ENCODE peak calls at places on chromosomes 6 and 20, in six cellular contexts. One of them, this sample, is unnamed.

GRCh38 chr6:82022614-82023102 is 224.9 kb downstream of the IBTK start:
- DNase-seq in mucosa of descending colon: no peak
- DNase-seq in heart left ventricle: no peak
- DNase-seq in PC-3: peak; percentile 85
- DNase-seq in upper lobe of left lung: no peak
- DNase-seq in fibroblast of lung: peak; percentile 84
- DNase-seq in this sample: no peak

GRCh38 chr6:54060286-54060685 is 51.0 kb upstream of the MLIP start:
- DNase-seq in upper lobe of left lung: no peak
- DNase-seq in PC-3: no peak
- DNase-seq in mucosa of descending colon: no peak
- DNase-seq in fibroblast of lung: peak; percentile 64
- DNase-seq in heart left ventricle: no peak
- DNase-seq in this sample: no peak

GRCh38 chr20:7308163-7308562 is 540.7 kb downstream of the BMP2 start:
- DNase-seq in mucosa of descending colon: no peak
- DNase-seq in upper lobe of left lung: no peak
- DNase-seq in fibroblast of lung: no peak
- DNase-seq in heart left ventricle: no peak
- DNase-seq in PC-3: peak; percentile 36
- DNase-seq in this sample: no peak

GRCh38 chr20:4026093-4026601 is 10.8 kb upstream of the RNF24 start:
- DNase-seq in PC-3: peak; percentile 75
- DNase-seq in mucosa of descending colon: no peak
- DNase-seq in heart left ventricle: no peak
- DNase-seq in fibroblast of lung: peak; percentile 84
- DNase-seq in upper lobe of left lung: no peak
- DNase-seq in this sample: peak; percentile 52

GRCh38 chr20:47719625-47720024 is 65.7 kb downstream of the SULF2 start:
- DNase-seq in fibroblast of lung: peak; percentile 68
- DNase-seq in upper lobe of left lung: no peak
- DNase-seq in mucosa of descending colon: no peak
- DNase-seq in heart left ventricle: no peak
- DNase-seq in PC-3: no peak
- DNase-seq in this sample: no peak

GRCh38 chr6:43886067-43886461 is 116.1 kb downstream of the VEGFA start:
- DNase-seq in PC-3: no peak
- DNase-seq in heart left ventricle: no peak
- DNase-seq in mucosa of descending colon: no peak
- DNase-seq in fibroblast of lung: no peak
- DNase-seq in upper lobe of left lung: no peak
- DNase-seq in this sample: no peak

GRCh38 chr6:147213772-147214171 is 9.6 kb downstream of the STXBP5 start:
- DNase-seq in PC-3: no peak
- DNase-seq in mucosa of descending colon: no peak
- DNase-seq in heart left ventricle: no peak
- DNase-seq in upper lobe of left lung: no peak
- DNase-seq in fibroblast of lung: no peak
- DNase-seq in this sample: no peak

GRCh38 chr20:59752704-59753460 is 148.5 kb downstream of the PHACTR3 start:
- DNase-seq in upper lobe of left lung: no peak
- DNase-seq in heart left ventricle: peak; percentile 68
- DNase-seq in PC-3: no peak
- DNase-seq in mucosa of descending colon: no peak
- DNase-seq in fibroblast of lung: no peak
- DNase-seq in this sample: no peak

GRCh38 chr6:169701953-169702639 is at the start of the genes C6orf120 and WDR27:
- DNase-seq in upper lobe of left lung: peak; percentile 97
- DNase-seq in fibroblast of lung: peak; percentile 95
- DNase-seq in PC-3: peak; percentile 93
- DNase-seq in heart left ventricle: peak; percentile 97
- DNase-seq in mucosa of descending colon: peak; percentile 98
- DNase-seq in this sample: peak; percentile 69

GRCh38 chr20:46883847-46884246 is 10.8 kb upstream of the EYA2 start:
- DNase-seq in PC-3: no peak
- DNase-seq in fibroblast of lung: peak; percentile 3
- DNase-seq in heart left ventricle: no peak
- DNase-seq in upper lobe of left lung: no peak
- DNase-seq in mucosa of descending colon: no peak
- DNase-seq in this sample: no peak

GRCh38 chr20:44022464-44022863 is 107.8 kb downstream of the TOX2 start:
- DNase-seq in heart left ventricle: no peak
- DNase-seq in fibroblast of lung: no peak
- DNase-seq in upper lobe of left lung: no peak
- DNase-seq in PC-3: no peak
- DNase-seq in mucosa of descending colon: no peak
- DNase-seq in this sample: no peak

GRCh38 chr20:43925786-43926185 is 11.1 kb downstream of the TOX2 start:
- DNase-seq in PC-3: peak; percentile 52
- DNase-seq in fibroblast of lung: peak; percentile 59
- DNase-seq in mucosa of descending colon: peak; percentile 62
- DNase-seq in heart left ventricle: no peak
- DNase-seq in upper lobe of left lung: no peak
- DNase-seq in this sample: no peak

GRCh38 chr20:41058007-41058673 is 29.5 kb downstream of the TOP1 start:
- DNase-seq in mucosa of descending colon: no peak
- DNase-seq in PC-3: peak; percentile 92
- DNase-seq in heart left ventricle: no peak
- DNase-seq in fibroblast of lung: peak; percentile 90
- DNase-seq in upper lobe of left lung: peak; percentile 51
- DNase-seq in this sample: peak; percentile 57

GRCh38 chr6:5851261-5851757 is 155.4 kb downstream of the NRN1 start:
- DNase-seq in PC-3: no peak
- DNase-seq in upper lobe of left lung: peak; percentile 78
- DNase-seq in heart left ventricle: peak; percentile 62
- DNase-seq in mucosa of descending colon: peak; percentile 78
- DNase-seq in fibroblast of lung: peak; percentile 39
- DNase-seq in this sample: no peak

GRCh38 chr6:90072501-90072900 is 178.2 kb downstream of the GJA10 start:
- DNase-seq in heart left ventricle: no peak
- DNase-seq in upper lobe of left lung: no peak
- DNase-seq in mucosa of descending colon: no peak
- DNase-seq in PC-3: no peak
- DNase-seq in fibroblast of lung: no peak
- DNase-seq in this sample: no peak

GRCh38 chr20:17696287-17696686 is 3.5 kb upstream of the BANF2 start:
- DNase-seq in fibroblast of lung: no peak
- DNase-seq in upper lobe of left lung: no peak
- DNase-seq in mucosa of descending colon: no peak
- DNase-seq in heart left ventricle: no peak
- DNase-seq in PC-3: no peak
- DNase-seq in this sample: no peak

GRCh38 chr6:21190701-21191588 is 402.6 kb upstream of the SOX4 start:
- DNase-seq in upper lobe of left lung: no peak
- DNase-seq in mucosa of descending colon: no peak
- DNase-seq in fibroblast of lung: no peak
- DNase-seq in PC-3: no peak
- DNase-seq in heart left ventricle: no peak
- DNase-seq in this sample: no peak

GRCh38 chr6:6277418-6277817 is 43.0 kb downstream of the F13A1 start:
- DNase-seq in upper lobe of left lung: no peak
- DNase-seq in fibroblast of lung: peak; percentile 2
- DNase-seq in heart left ventricle: no peak
- DNase-seq in mucosa of descending colon: no peak
- DNase-seq in PC-3: peak; percentile 17
- DNase-seq in this sample: no peak

GRCh38 chr6:30610065-30610464 is 7.0 kb downstream of the PPP1R10 start:
- DNase-seq in fibroblast of lung: no peak
- DNase-seq in PC-3: no peak
- DNase-seq in heart left ventricle: no peak
- DNase-seq in upper lobe of left lung: no peak
- DNase-seq in mucosa of descending colon: no peak
- DNase-seq in this sample: no peak

GRCh38 chr6:30612687-30613248 is 4.3 kb downstream of the PPP1R10 start:
- DNase-seq in upper lobe of left lung: peak; percentile 46
- DNase-seq in heart left ventricle: no peak
- DNase-seq in mucosa of descending colon: no peak
- DNase-seq in fibroblast of lung: peak; percentile 89
- DNase-seq in PC-3: peak; percentile 37
- DNase-seq in this sample: no peak

GRCh38 chr6:30612213-30612612 is 4.8 kb downstream of the PPP1R10 start:
- DNase-seq in upper lobe of left lung: no peak
- DNase-seq in heart left ventricle: no peak
- DNase-seq in PC-3: peak; percentile 45
- DNase-seq in fibroblast of lung: peak; percentile 29
- DNase-seq in mucosa of descending colon: no peak
- DNase-seq in this sample: no peak

GRCh38 chr6:30611856-30612194 is 5.2 kb downstream of the PPP1R10 start:
- DNase-seq in mucosa of descending colon: no peak
- DNase-seq in fibroblast of lung: no peak
- DNase-seq in upper lobe of left lung: no peak
- DNase-seq in PC-3: no peak
- DNase-seq in heart left ventricle: no peak
- DNase-seq in this sample: no peak

DNA sequence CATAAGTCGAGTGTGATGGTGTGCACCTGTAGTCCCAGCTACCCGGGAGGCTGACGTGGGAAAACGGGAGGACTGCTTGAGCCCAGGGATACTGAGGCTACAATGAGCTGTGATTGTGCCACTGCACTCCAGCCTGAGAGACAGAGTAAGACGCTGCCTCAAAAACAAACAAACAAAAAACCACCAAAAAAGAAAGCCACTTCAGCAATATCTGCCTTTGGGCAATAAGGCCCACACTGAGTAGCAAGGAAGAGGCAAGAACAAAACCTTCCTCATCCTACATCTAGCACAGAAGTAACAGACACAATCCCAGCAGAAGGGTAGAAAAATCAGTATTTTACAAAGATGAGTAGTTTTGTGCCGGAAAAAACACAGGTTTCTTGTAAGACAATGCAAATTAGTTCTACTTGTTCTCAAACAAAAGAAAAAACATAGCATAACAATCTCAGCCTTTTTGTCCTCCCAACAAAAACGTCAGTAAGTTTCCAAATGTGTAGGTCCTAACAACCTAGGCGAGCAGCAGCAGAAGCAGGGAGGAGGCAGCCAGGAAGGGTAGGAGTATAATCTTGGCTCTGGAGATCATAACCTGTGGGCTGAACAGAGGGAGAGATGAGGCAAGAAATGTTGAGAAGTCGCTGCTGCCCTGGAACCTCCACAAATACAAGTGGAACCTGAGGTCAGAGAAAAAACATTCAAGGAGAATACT is 5.7 kb downstream of the PPP1R10 start:
- DNase-seq in heart left ventricle: no peak
- DNase-seq in fibroblast of lung: peak; percentile 18
- DNase-seq in mucosa of descending colon: no peak
- DNase-seq in upper lobe of left lung: no peak
- DNase-seq in PC-3: no peak
- DNase-seq in this sample: no peak
- H3K36me3 ChIP-seq in heart left ventricle: peaks cover 49% of the 10 kb centered on the region
- H3K36me3 ChIP-seq in fibroblast of lung: peaks cover 6% of the 10 kb centered on the region
- H3K36me3 ChIP-seq in mucosa of descending colon: no peaks in the 10 kb centered on the region
- H3K36me3 ChIP-seq in upper lobe of left lung: peaks cover 32% of the 10 kb centered on the region
- H3K36me3 ChIP-seq in PC-3: peaks cover 44% of the 10 kb centered on the region
- H3K36me3 ChIP-seq in this sample: peaks cover 14% of the 10 kb centered on the region

GRCh38 chr6:167046861-167047495 is 47.8 kb downstream of the CEP43 start:
- DNase-seq in mucosa of descending colon: no peak
- DNase-seq in upper lobe of left lung: no peak
- DNase-seq in PC-3: no peak
- DNase-seq in heart left ventricle: no peak
- DNase-seq in fibroblast of lung: no peak
- DNase-seq in this sample: no peak
- TF ChIP-seq CTCF in mucosa of descending colon: no peak
- TF ChIP-seq CTCF in upper lobe of left lung: no peak
- TF ChIP-seq CTCF in PC-3: no peak
- TF ChIP-seq CTCF in heart left ventricle: no peak
- TF ChIP-seq CTCF in fibroblast of lung: no peak
- TF ChIP-seq CTCF in this sample: no peak

GRCh38 chr20:10652185-10652584 is 21.6 kb downstream of the JAG1 start:
- DNase-seq in upper lobe of left lung: no peak
- DNase-seq in fibroblast of lung: no peak
- DNase-seq in PC-3: no peak
- DNase-seq in heart left ventricle: no peak
- DNase-seq in mucosa of descending colon: no peak
- DNase-seq in this sample: no peak

GRCh38 chr20:10652660-10653191 is 21.1 kb downstream of the JAG1 start:
- DNase-seq in PC-3: no peak
- DNase-seq in fibroblast of lung: no peak
- DNase-seq in heart left ventricle: no peak
- DNase-seq in upper lobe of left lung: no peak
- DNase-seq in mucosa of descending colon: no peak
- DNase-seq in this sample: no peak

GRCh38 chr20:10649080-10649816 is 24.6 kb downstream of the JAG1 start:
- DNase-seq in upper lobe of left lung: no peak
- DNase-seq in fibroblast of lung: peak; percentile 41
- DNase-seq in mucosa of descending colon: no peak
- DNase-seq in PC-3: no peak
- DNase-seq in heart left ventricle: no peak
- DNase-seq in this sample: no peak

GRCh38 chr20:10649817-10650200 is 24.0 kb downstream of the JAG1 start:
- DNase-seq in heart left ventricle: no peak
- DNase-seq in fibroblast of lung: peak; percentile 74
- DNase-seq in PC-3: no peak
- DNase-seq in mucosa of descending colon: no peak
- DNase-seq in upper lobe of left lung: no peak
- DNase-seq in this sample: no peak

DNA sequence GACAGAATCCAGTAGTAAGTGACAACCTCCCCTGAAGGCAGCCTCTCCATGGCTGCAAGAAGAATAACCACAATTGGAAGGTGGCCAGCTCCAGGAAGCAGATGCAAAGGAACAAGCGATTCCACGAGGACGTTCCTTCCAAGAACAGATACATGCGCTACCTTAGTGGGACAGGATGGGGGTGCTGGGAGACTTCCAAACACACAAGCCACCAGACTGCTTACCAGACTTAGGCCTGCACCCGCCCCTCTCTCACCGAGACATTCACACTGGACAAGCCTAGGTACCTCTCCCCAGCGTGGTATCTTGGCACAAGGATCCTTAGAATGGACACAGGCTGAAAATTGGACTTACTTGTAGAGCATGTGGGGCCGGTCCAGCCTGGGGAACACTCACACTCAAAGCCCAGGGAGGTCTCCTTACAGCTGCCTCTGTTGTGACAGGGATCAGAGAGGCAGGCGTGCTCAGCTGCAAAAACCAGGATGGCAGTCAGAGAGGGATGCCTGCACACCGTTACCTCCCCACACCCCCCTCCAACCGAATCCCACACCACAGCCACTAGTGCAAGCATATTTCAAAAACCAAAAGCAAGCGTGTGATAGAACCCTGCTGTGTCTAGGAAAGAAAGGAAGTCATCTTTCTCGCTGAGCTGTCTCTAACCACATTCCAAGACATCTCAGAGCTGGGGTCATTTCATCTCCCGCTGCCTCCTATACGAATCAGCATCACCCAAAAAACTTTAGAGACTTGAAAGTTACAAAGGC is 22.4 kb downstream of the JAG1 start:
- DNase-seq in fibroblast of lung: peak; percentile 77
- DNase-seq in PC-3: no peak
- DNase-seq in upper lobe of left lung: no peak
- DNase-seq in mucosa of descending colon: no peak
- DNase-seq in heart left ventricle: peak; percentile 36
- DNase-seq in this sample: no peak
- H3K36me3 ChIP-seq in fibroblast of lung: peaks cover 8% of the 10 kb centered on the region
- H3K36me3 ChIP-seq in PC-3: peaks cover 98% of the 10 kb centered on the region
- H3K36me3 ChIP-seq in upper lobe of left lung: peaks cover 70% of the 10 kb centered on the region
- H3K36me3 ChIP-seq in mucosa of descending colon: peaks cover 3% of the 10 kb centered on the region
- H3K36me3 ChIP-seq in heart left ventricle: peaks cover 89% of the 10 kb centered on the region
- H3K36me3 ChIP-seq in this sample: peaks cover 16% of the 10 kb centered on the region

GRCh38 chr6:32954983-32955802 is 2.3 kb upstream of the HLA-DMA start:
- DNase-seq in fibroblast of lung: no peak
- DNase-seq in heart left ventricle: no peak
- DNase-seq in mucosa of descending colon: peak; percentile 72
- DNase-seq in upper lobe of left lung: no peak
- DNase-seq in PC-3: peak; percentile 41
- DNase-seq in this sample: no peak
- TF ChIP-seq CTCF in fibroblast of lung: peak; percentile 30
- TF ChIP-seq CTCF in heart left ventricle: no peak
- TF ChIP-seq CTCF in mucosa of descending colon: no peak
- TF ChIP-seq CTCF in upper lobe of left lung: peak; percentile 41
- TF ChIP-seq CTCF in PC-3: peak; percentile 55
- TF ChIP-seq CTCF in this sample: peak; percentile 35

This sample was measured in BJ.